ENCODE peak calls at places on chromosomes 13 and 19, in six cellular contexts. U, O, I, H, A and M are unnamed samples.

GRCh38 chr13:41345165-41345920 is 34.3 kb downstream of the NAA16 start:
- DNase-seq in U (no peak), O (peak), I (no peak), H (no peak), A (no peak), M (no peak)

GRCh38 chr19:57282011-57282636 is 1.8 kb downstream of the ZNF460 start:
- DNase-seq in U (no peak), O (no peak), I (no peak), H (peak), A (no peak), M (no peak)

GRCh38 chr13:113002206-113002821 is 33.3 kb downstream of the MCF2L start:
- DNase-seq in U (no peak), O (peak), I (no peak), H (no peak), A (peak), M (peak)

GRCh38 chr13:109790951-109791605 is 4.7 kb upstream of the IRS2 start:
- DNase-seq in U (no peak), O (peak), I (peak), H (no peak), A (no peak), M (no peak)

GRCh38 chr19:17686592-17687042 is 1.5 kb downstream of the UNC13A start:
- DNase-seq in U (peak), O (no peak), I (peak), H (no peak), A (no peak), M (peak)

GRCh38 chr13:45863716-45864590 is 12.4 kb upstream of the SIAH3 start:
- DNase-seq in U (no peak), O (no peak), I (no peak), H (no peak), A (no peak), M (no peak)

GRCh38 chr19:862529-863304 is 3.3 kb downstream of the CFD start:
- DNase-seq in U (no peak), O (no peak), I (peak), H (peak), A (peak), M (peak)

GRCh38 chr13:27270594-27271520 is at the start of gene RASL11A:
- DNase-seq in U (peak), O (peak), I (peak), H (no peak), A (peak), M (peak)

GRCh38 chr19:54106716-54107115 is 4.1 kb downstream of the NDUFA3 start:
- DNase-seq in U (no peak), O (no peak), I (no peak), H (no peak), A (no peak), M (no peak)

GRCh38 chr19:19587776-19588175 is 30.7 kb downstream of the PBX4 start:
- DNase-seq in U (no peak), O (no peak), I (no peak), H (no peak), A (no peak), M (no peak)

GRCh38 chr19:1132625-1133383 is 29.0 kb downstream of the GPX4 start:
- DNase-seq in U (no peak), O (no peak), I (no peak), H (no peak), A (no peak), M (no peak)

GRCh38 chr19:4455742-4456565 is 1.6 kb downstream of the UBXN6 start:
- DNase-seq in U (no peak), O (peak), I (peak), H (no peak), A (no peak), M (no peak)

GRCh38 chr19:45564131-45564780 is 20.3 kb downstream of the OPA3 start:
- DNase-seq in U (no peak), O (no peak), I (no peak), H (no peak), A (peak), M (peak)

GRCh38 chr13:41428155-41428554 is 29.2 kb upstream of the RGCC start:
- DNase-seq in U (no peak), O (no peak), I (no peak), H (no peak), A (no peak), M (peak)

GRCh38 chr13:105403065-105403464 is 1132.4 kb downstream of the EFNB2 start:
- DNase-seq in U (no peak), O (no peak), I (no peak), H (no peak), A (no peak), M (no peak)

GRCh38 chr19:47036233-47036651 is 12.2 kb downstream of the TMEM160 start:
- DNase-seq in U (no peak), O (no peak), I (peak), H (no peak), A (no peak), M (no peak)

GRCh38 chr19:58037927-58038687 is 4.3 kb downstream of the ZSCAN1 start:
- DNase-seq in U (no peak), O (no peak), I (no peak), H (no peak), A (no peak), M (peak)

GRCh38 chr13:20119960-20120359 is 40.9 kb downstream of the GJA3 start:
- DNase-seq in U (no peak), O (no peak), I (no peak), H (no peak), A (no peak), M (no peak)

GRCh38 chr19:19405919-19406877 is 723 bp downstream of the GATAD2A start:
- DNase-seq in U (no peak), O (no peak), I (peak), H (no peak), A (no peak), M (peak)

GRCh38 chr13:32247887-32248286 is 67.3 kb downstream of the ZAR1L start:
- DNase-seq in U (no peak), O (no peak), I (no peak), H (no peak), A (no peak), M (no peak)

GRCh38 chr19:4555657-4556561 is 3.6 kb downstream of the SEMA6B start:
- DNase-seq in U (peak), O (no peak), I (peak), H (no peak), A (no peak), M (peak)

GRCh38 chr13:50162001-50162400 is 146.8 kb downstream of the KCNRG start:
- DNase-seq in U (no peak), O (no peak), I (no peak), H (no peak), A (no peak), M (no peak)

GRCh38 chr19:39193785-39194184 is 3.0 kb upstream of the NCCRP1 start:
- DNase-seq in U (no peak), O (peak), I (no peak), H (no peak), A (no peak), M (no peak)

GRCh38 chr19:50492303-50493052 is 15.8 kb upstream of the GARIN5A start:
- DNase-seq in U (no peak), O (no peak), I (peak), H (no peak), A (no peak), M (no peak)

GRCh38 chr13:114082849-114083645 is 49.4 kb downstream of the RASA3 start:
- DNase-seq in U (no peak), O (no peak), I (no peak), H (no peak), A (no peak), M (no peak)

GRCh38 chr13:97753942-97754670 is 199.4 kb upstream of the IPO5 start:
- DNase-seq in U (no peak), O (no peak), I (peak), H (no peak), A (no peak), M (peak)

GRCh38 chr13:21034602-21035190 is 26.7 kb downstream of the LATS2 start:
- DNase-seq in U (no peak), O (no peak), I (peak), H (no peak), A (no peak), M (peak)

GRCh38 chr19:7460562-7460966 is 28.3 kb downstream of the PEX11G start:
- DNase-seq in U (no peak), O (no peak), I (no peak), H (no peak), A (no peak), M (no peak)

GRCh38 chr13:50408068-50408467 is 392.8 kb downstream of the KCNRG start:
- DNase-seq in U (no peak), O (no peak), I (no peak), H (no peak), A (no peak), M (no peak)

GRCh38 chr13:107157272-107157671 is 589.3 kb upstream of the ARGLU1 start:
- DNase-seq in U (no peak), O (no peak), I (no peak), H (no peak), A (no peak), M (no peak)

GRCh38 chr13:24842533-24843278 is 78.7 kb downstream of the RNF17 start:
- DNase-seq in U (no peak), O (no peak), I (no peak), H (no peak), A (no peak), M (no peak)

GRCh38 chr19:35098413-35099049 is 17.1 kb upstream of the FXYD3 start:
- DNase-seq in U (no peak), O (no peak), I (no peak), H (no peak), A (no peak), M (no peak)

GRCh38 chr19:31340059-31341025 is 8.9 kb downstream of the TSHZ3 start:
- DNase-seq in U (no peak), O (no peak), I (no peak), H (no peak), A (no peak), M (no peak)

GRCh38 chr13:51000576-51001260 is 91.1 kb downstream of the RNASEH2B start:
- DNase-seq in U (no peak), O (no peak), I (no peak), H (no peak), A (no peak), M (no peak)

GRCh38 chr19:53076984-53077383 is 26.2 kb downstream of the ZNF160 start:
- DNase-seq in U (no peak), O (peak), I (peak), H (no peak), A (peak), M (peak)

GRCh38 chr13:64505511-64505910 is 2724.6 kb downstream of the PCDH9 start:
- DNase-seq in U (no peak), O (no peak), I (no peak), H (no peak), A (no peak), M (no peak)
- TF ChIP-seq MAX in U (no peak), O (no peak), I (no peak), H (no peak), A (no peak), M (no peak)

DNA sequence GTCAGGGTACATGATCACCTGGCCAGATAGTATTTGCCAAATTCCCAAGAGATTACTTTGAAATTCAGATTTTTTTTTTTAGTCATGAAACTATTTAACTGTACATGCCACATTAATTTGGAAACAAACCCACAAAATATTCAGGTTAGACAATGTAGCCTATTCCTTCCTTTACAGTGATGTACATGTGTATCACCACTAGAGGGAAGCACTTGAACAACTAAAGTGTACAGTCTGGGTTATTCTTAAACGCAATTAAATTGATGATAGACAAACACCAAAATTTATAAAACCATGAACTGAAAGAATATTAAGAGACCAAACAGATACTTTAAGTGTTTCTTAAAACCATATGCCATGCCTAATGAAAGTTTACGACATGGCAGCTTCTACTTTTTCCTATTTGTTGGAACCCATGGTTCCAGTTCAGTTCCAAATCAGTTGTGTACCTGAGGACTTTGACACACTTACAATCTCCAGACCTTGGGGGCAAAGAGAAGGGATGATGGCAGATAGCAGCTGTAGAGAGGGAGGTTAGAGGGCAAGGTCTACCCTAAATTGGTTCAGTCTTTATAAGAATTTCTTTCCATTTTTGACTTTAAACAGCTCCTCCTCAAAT is 52.8 kb downstream of the TNFSF13B start:
- DNase-seq in U (peak), O (peak), I (peak), H (peak), A (no peak), M (no peak)
- TF ChIP-seq SP1 in U (no peak), O (no peak), I (no peak), H (no peak), A (no peak), M (no peak)

GRCh38 chr13:34302596-34302995 is 484.6 kb downstream of the RFC3 start:
- DNase-seq in U (no peak), O (no peak), I (no peak), H (no peak), A (no peak), M (no peak)

GRCh38 chr13:34294483-34295129 is 476.7 kb downstream of the RFC3 start:
- DNase-seq in U (no peak), O (no peak), I (no peak), H (no peak), A (no peak), M (no peak)

GRCh38 chr13:34303346-34303745 is 485.4 kb downstream of the RFC3 start:
- DNase-seq in U (no peak), O (no peak), I (no peak), H (no peak), A (no peak), M (no peak)

DNA sequence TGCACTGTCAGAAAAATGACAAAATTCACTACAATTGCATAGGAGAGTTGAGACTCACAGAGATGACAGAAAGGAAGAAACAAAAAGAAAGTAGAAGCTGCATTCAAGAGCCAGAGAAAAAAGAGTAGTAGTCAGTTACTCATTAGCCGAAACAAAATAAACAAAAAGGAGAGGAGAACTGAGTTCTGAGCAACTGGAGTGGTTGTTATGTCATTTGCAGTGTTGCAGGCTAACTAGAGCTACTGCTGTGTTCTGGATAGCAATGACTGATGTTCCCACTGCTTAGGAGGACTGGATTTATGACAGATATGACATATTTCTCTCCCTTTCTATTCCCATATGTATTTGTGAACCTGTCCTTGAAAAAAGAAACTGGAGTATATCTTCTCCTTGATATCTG is 482.6 kb downstream of the RFC3 start:
- DNase-seq in U (no peak), O (peak), I (no peak), H (no peak), A (no peak), M (no peak)
- TF ChIP-seq MAX in U (no peak), O (no peak), I (no peak), H (no peak), A (no peak), M (no peak)

DNA sequence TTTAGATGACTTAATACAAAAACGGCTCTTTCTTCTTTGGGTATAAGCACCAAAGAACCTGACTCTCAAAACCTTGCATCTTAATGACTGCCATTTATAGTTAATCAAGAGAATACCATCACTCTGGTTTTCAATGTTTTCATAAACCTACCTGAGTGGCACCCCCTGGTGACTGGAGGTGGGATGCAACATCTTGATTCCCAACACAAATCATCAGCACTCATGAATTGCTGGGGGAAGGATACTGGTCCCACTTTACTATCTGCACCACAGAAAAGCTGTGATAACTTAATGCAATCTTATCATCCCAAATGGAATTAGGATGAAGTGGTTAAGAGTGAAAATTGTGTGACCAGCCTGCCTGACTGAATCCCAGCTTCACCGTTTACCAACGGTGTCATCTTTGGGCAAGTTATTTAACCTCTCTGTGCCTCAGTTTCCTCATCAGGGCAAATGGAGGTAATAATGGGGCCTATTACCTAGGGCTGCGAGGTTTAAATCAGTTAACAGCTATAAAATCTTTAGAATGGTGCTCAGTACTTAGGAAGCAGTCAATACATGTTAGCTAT is 366.4 kb downstream of the KLF12 start:
- DNase-seq in U (no peak), O (peak), I (peak), H (no peak), A (no peak), M (peak)
- TF ChIP-seq SP1 in U (no peak), O (no peak), I (no peak), H (no peak), A (no peak), M (no peak)

GRCh38 chr19:55648657-55649578 is 906 bp downstream of the CCDC106 start:
- DNase-seq in U (no peak), O (no peak), I (peak), H (no peak), A (no peak), M (no peak)
- TF ChIP-seq MAX in U (no peak), O (no peak), I (no peak), H (no peak), A (no peak), M (no peak)